ENCODE peak calls at places on chromosomes 1 and 21, in nine cellular contexts. H is GM12865, K is AG04449, A is G401, O is midbrain, T is T-cell, D is fibroblast of mammary gland, I is adrenal gland, Q is lung. N is an unnamed sample.

GRCh38 chr1:199590708-199591107 is 436.8 kb upstream of the NR5A2 start:
- DNase-seq in H (peak), K (no peak), A (no peak), O (no peak), T (no peak), D (no peak), I (no peak), Q (no peak), N (no peak)

GRCh38 chr1:197127513-197127912 is 19.0 kb downstream of the ASPM start:
- DNase-seq in H (no peak), K (no peak), A (no peak), O (no peak), T (no peak), D (peak), I (no peak), Q (no peak), N (no peak)

GRCh38 chr1:38361566-38361965 is 315.0 kb upstream of the POU3F1 start:
- DNase-seq in H (no peak), K (no peak), A (no peak), O (no peak), T (no peak), D (no peak), I (no peak), Q (no peak), N (no peak)

GRCh38 chr1:11842154-11843041 is 5.2 kb downstream of the NPPA start:
- DNase-seq in H (peak), K (no peak), A (no peak), O (no peak), T (no peak), D (no peak), I (no peak), Q (no peak), N (no peak)

GRCh38 chr1:50265790-50266314 is 157.1 kb downstream of the ELAVL4 start:
- DNase-seq in H (no peak), K (no peak), A (no peak), O (no peak), T (no peak), D (peak), I (no peak), Q (no peak), N (no peak)

GRCh38 chr1:42936309-42937078 is 22.2 kb downstream of the SLC2A1 start:
- DNase-seq in H (peak), K (no peak), A (no peak), O (no peak), T (no peak), D (peak), I (peak), Q (no peak), N (peak)

GRCh38 chr21:46412521-46413364 is 45.9 kb upstream of the DIP2A start:
- DNase-seq in H (no peak), K (no peak), A (no peak), O (no peak), T (no peak), D (no peak), I (no peak), Q (no peak), N (no peak)

GRCh38 chr1:180953791-180954721 is 41.4 kb downstream of the KIAA1614 start:
- DNase-seq in H (peak), K (no peak), A (peak), O (peak), T (peak), D (peak), I (peak), Q (peak), N (no peak)

GRCh38 chr1:159071970-159072582 is 4.5 kb downstream of the AIM2 start:
- DNase-seq in H (peak), K (peak), A (peak), O (peak), T (no peak), D (peak), I (no peak), Q (no peak), N (peak)

GRCh38 chr1:3245344-3245743 is 176.3 kb downstream of the PRDM16 start:
- DNase-seq in H (no peak), K (no peak), A (no peak), O (no peak), T (no peak), D (no peak), I (no peak), Q (no peak), N (no peak)

GRCh38 chr1:2391034-2391384 is 345 bp downstream of the MORN1 start:
- DNase-seq in H (peak), K (no peak), A (peak), O (no peak), T (no peak), D (peak), I (no peak), Q (no peak), N (no peak)

GRCh38 chr1:36766481-36766880 is 267.8 kb downstream of the GRIK3 start:
- DNase-seq in H (no peak), K (no peak), A (no peak), O (no peak), T (no peak), D (no peak), I (no peak), Q (no peak), N (no peak)

GRCh38 chr1:234123867-234124266 is 219.4 kb downstream of the SLC35F3 start:
- DNase-seq in H (no peak), K (no peak), A (no peak), O (no peak), T (no peak), D (no peak), I (no peak), Q (no peak), N (peak)

GRCh38 chr1:23543707-23544443 is 12.8 kb upstream of the E2F2 start:
- DNase-seq in H (no peak), K (no peak), A (no peak), O (no peak), T (no peak), D (no peak), I (no peak), Q (no peak), N (no peak)

GRCh38 chr1:47732489-47732888 is 264.7 kb downstream of the TRABD2B start:
- DNase-seq in H (no peak), K (no peak), A (no peak), O (no peak), T (no peak), D (peak), I (no peak), Q (no peak), N (peak)

GRCh38 chr1:200811704-200812103 is 61.1 kb upstream of the GPR25 start:
- DNase-seq in H (no peak), K (no peak), A (no peak), O (no peak), T (no peak), D (no peak), I (no peak), Q (no peak), N (no peak)